ENCODE peak calls at places on chromosomes 11 and 22, in four cellular contexts. F is K562, Y is GM12891, E is GM12878. X is an unnamed sample.

GRCh38 chr11:69311767-69312385 is 17.9 kb downstream of the MYEOV start:
- DNase-seq in F (no peak), Y (no peak), E (no peak), X (peak)

GRCh38 chr11:65381721-65382035 is 768 bp downstream of the SLC25A45 start:
- DNase-seq in F (no peak), Y (no peak), E (no peak), X (no peak)

GRCh38 chr11:20406484-20406883 is 19.0 kb downstream of the PRMT3 start:
- DNase-seq in F (no peak), Y (no peak), E (no peak), X (no peak)

GRCh38 chr22:34105461-34106062 is 185.3 kb upstream of the LARGE1 start:
- DNase-seq in F (no peak), Y (no peak), E (no peak), X (peak)

GRCh38 chr11:48012051-48012391 is 31.7 kb downstream of the PTPRJ start:
- DNase-seq in F (no peak), Y (no peak), E (no peak), X (no peak)

GRCh38 chr11:75812542-75813040 is 2.4 kb upstream of the UVRAG start:
- DNase-seq in F (no peak), Y (no peak), E (no peak), X (no peak)

GRCh38 chr11:72421351-72421750 is 13.0 kb downstream of the CLPB start:
- DNase-seq in F (no peak), Y (no peak), E (no peak), X (no peak)

GRCh38 chr11:12380565-12381325 is 3.4 kb downstream of the PARVA start:
- DNase-seq in F (no peak), Y (no peak), E (no peak), X (no peak)

GRCh38 chr11:58926251-58926650 is 13.0 kb upstream of the GLYATL1 start:
- DNase-seq in F (no peak), Y (no peak), E (no peak), X (no peak)

GRCh38 chr11:66906077-66906929 is 49.4 kb downstream of the LRFN4 start:
- DNase-seq in F (no peak), Y (no peak), E (no peak), X (no peak)

GRCh38 chr11:45179686-45180085 is 33.2 kb downstream of the PRDM11 start:
- DNase-seq in F (no peak), Y (no peak), E (no peak), X (no peak)

GRCh38 chr11:122032317-122032716 is 83.7 kb downstream of the BLID start:
- DNase-seq in F (no peak), Y (no peak), E (no peak), X (no peak)

GRCh38 chr22:21688706-21689381 is 23.0 kb downstream of the PPIL2 start:
- DNase-seq in F (no peak), Y (no peak), E (no peak), X (no peak)

GRCh38 chr11:122748968-122749687 is 89.2 kb upstream of the CRTAM start:
- DNase-seq in F (peak), Y (peak), E (peak), X (no peak)

GRCh38 chr22:48746789-48747425 is 1080.8 kb downstream of the BRD1 start:
- DNase-seq in F (no peak), Y (no peak), E (no peak), X (no peak)

GRCh38 chr11:19398273-19398672 is 157.5 kb upstream of the E2F8 start:
- DNase-seq in F (no peak), Y (no peak), E (no peak), X (no peak)

GRCh38 chr11:69359735-69360470 is 65.9 kb downstream of the MYEOV start:
- DNase-seq in F (no peak), Y (no peak), E (no peak), X (no peak)

GRCh38 chr22:20052309-20053250 is 27.5 kb upstream of the DGCR8 start:
- DNase-seq in F (no peak), Y (no peak), E (no peak), X (no peak)

GRCh38 chr11:44345781-44346180 is 35.8 kb upstream of the ALX4 start:
- DNase-seq in F (no peak), Y (no peak), E (no peak), X (no peak)

GRCh38 chr11:9821008-9821752 is 157.3 kb downstream of the SWAP70 start:
- DNase-seq in F (no peak), Y (no peak), E (no peak), X (no peak)

GRCh38 chr22:33921576-33922181 is 1.4 kb upstream of the LARGE1 start:
- DNase-seq in F (no peak), Y (peak), E (no peak), X (no peak)

GRCh38 chr11:37762079-37762478 is 1164.0 kb upstream of the RAG2 start:
- DNase-seq in F (no peak), Y (no peak), E (no peak), X (no peak)

GRCh38 chr11:67352546-67353316 is 615 bp downstream of the POLD4 start:
- DNase-seq in F (peak), Y (no peak), E (no peak), X (peak)

GRCh38 chr11:8092587-8093424 is 11.8 kb downstream of the TUB start:
- DNase-seq in F (peak), Y (peak), E (no peak), X (peak)

GRCh38 chr11:17798253-17798652 is 63.7 kb downstream of the KCNC1 start:
- DNase-seq in F (no peak), Y (no peak), E (no peak), X (no peak)

GRCh38 chr11:128507936-128508335 is 79.4 kb downstream of the ETS1 start:
- DNase-seq in F (no peak), Y (no peak), E (no peak), X (no peak)

GRCh38 chr11:65435981-65436411 is 13.4 kb downstream of the NEAT1 start:
- DNase-seq in F (no peak), Y (no peak), E (no peak), X (no peak)

GRCh38 chr22:48741540-48741939 is 1086.1 kb downstream of the BRD1 start:
- DNase-seq in F (no peak), Y (no peak), E (no peak), X (no peak)

GRCh38 chr11:121420398-121420797 is 31.7 kb upstream of the SORL1 start:
- DNase-seq in F (no peak), Y (no peak), E (no peak), X (no peak)

GRCh38 chr22:38415046-38415445 is 40.0 kb downstream of the KCNJ4 start:
- DNase-seq in F (no peak), Y (peak), E (no peak), X (no peak)

GRCh38 chr11:13315517-13316432 is 38.2 kb downstream of the BMAL1 start:
- DNase-seq in F (no peak), Y (no peak), E (no peak), X (no peak)

GRCh38 chr11:85595285-85595884 is 31.8 kb downstream of the DLG2 start:
- DNase-seq in F (peak), Y (no peak), E (peak), X (no peak)

GRCh38 chr11:119361056-119361787 is 14.7 kb upstream of the MFRP start:
- DNase-seq in F (peak), Y (no peak), E (no peak), X (peak)

GRCh38 chr11:126113515-126113957 is 50.9 kb upstream of the CDON start:
- DNase-seq in F (no peak), Y (no peak), E (no peak), X (no peak)

GRCh38 chr11:20045098-20045688 is 115.1 kb downstream of the DBX1 start:
- DNase-seq in F (no peak), Y (no peak), E (no peak), X (no peak)

GRCh38 chr11:45102361-45102809 is 44.1 kb upstream of the PRDM11 start:
- DNase-seq in F (no peak), Y (no peak), E (no peak), X (peak)

DNA sequence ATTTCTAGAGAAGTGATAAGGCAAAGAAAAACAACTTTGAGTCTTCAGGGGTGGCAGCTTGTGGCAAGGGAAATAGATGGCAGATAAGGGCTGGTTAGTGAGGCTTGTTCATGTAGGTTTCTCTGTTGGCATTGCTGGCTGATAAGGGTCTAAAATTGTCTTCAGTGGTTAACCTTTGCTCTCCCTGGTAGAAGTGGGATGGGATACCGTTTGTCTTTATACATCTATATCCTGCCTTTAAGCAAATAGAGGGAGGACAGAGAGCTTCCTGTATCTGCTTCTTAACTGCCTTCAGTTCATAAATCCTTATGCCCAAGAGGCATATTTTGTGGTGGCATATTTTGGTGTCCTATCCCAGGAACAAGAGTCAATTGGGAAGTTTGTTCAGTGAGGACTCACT is 57.1 kb downstream of the TRAF6 start:
- DNase-seq in F (no peak), Y (no peak), E (no peak), X (no peak)
- TF ChIP-seq SPI1 in F (no peak), Y (no peak), E (no peak), X (no peak)

GRCh38 chr11:35115688-35116030 is 23.3 kb upstream of the CD44 start:
- DNase-seq in F (no peak), Y (no peak), E (no peak), X (no peak)

GRCh38 chr11:35118906-35119305 is 20.1 kb upstream of the CD44 start:
- DNase-seq in F (no peak), Y (no peak), E (no peak), X (no peak)

GRCh38 chr11:35116245-35116644 is 22.7 kb upstream of the CD44 start:
- DNase-seq in F (no peak), Y (no peak), E (no peak), X (no peak)

GRCh38 chr11:35114901-35115687 is 23.9 kb upstream of the CD44 start:
- DNase-seq in F (no peak), Y (peak), E (no peak), X (no peak)

GRCh38 chr11:35116762-35117588 is 22.0 kb upstream of the CD44 start:
- DNase-seq in F (no peak), Y (no peak), E (no peak), X (no peak)
- TF ChIP-seq SPI1 in F (no peak), Y (no peak), E (no peak), X (no peak)

DNA sequence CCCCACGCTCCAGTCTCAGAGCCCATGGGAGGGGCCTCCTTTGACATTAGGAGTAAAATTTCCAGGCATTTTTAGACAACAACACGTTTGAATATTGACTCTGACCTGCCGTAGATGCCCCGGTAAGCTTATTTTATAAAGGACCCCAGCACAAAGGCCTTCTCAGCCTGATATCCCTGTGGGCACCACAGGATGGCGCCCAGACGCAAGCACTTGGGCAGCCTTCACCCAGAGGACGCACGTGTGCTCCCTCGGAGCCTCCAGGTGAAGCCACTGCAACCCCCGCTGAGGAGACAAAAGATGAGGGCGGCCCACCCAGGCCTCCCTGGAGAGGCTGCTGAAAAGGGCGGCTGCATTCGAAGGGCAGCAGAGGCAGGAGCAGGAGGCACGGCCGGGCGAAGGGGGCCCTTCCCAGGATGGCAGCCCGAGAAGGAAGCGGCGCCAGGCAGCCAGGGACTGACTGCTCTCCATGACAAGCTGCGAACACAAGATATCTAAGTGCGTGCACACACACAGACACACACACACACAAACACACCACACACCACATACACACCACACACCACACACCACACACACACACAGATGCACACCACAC is 15.2 kb upstream of the TH start:
- DNase-seq in F (no peak), Y (peak), E (no peak), X (peak)
- TF ChIP-seq SPI1 in F (no peak), Y (no peak), E (no peak), X (no peak)

DNA sequence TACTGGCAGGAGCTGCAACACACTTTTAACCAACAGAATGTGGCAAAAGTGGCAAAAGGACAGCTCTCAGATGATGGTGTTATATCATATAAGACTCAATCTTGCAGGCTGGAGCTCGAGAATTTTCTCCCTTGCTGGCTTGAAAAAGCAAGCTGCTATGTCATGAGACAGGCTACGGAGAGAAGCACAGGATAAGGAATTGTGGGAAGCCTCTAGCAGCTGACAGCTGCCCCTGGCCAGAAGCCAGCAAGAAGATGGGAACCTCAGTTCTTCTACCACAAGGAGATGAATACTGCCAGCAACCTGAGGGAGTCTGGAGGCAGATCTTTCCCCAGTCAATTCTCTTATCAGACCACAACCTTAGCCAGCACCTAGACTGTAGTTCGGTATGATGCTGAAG is 24.6 kb downstream of the FXYD6 start:
- DNase-seq in F (no peak), Y (no peak), E (no peak), X (no peak)
- TF ChIP-seq SPI1 in F (no peak), Y (no peak), E (no peak), X (no peak)

GRCh38 chr11:96156379-96156722 is 186.6 kb downstream of the MAML2 start:
- DNase-seq in F (no peak), Y (no peak), E (no peak), X (no peak)

GRCh38 chr11:96152623-96153022 is 190.4 kb downstream of the MAML2 start:
- DNase-seq in F (no peak), Y (no peak), E (no peak), X (no peak)

GRCh38 chr11:96155627-96156378 is 187.2 kb downstream of the MAML2 start:
- DNase-seq in F (peak), Y (no peak), E (peak), X (peak)

GRCh38 chr11:96157517-96157873 is 185.5 kb downstream of the MAML2 start:
- DNase-seq in F (no peak), Y (no peak), E (no peak), X (no peak)

DNA sequence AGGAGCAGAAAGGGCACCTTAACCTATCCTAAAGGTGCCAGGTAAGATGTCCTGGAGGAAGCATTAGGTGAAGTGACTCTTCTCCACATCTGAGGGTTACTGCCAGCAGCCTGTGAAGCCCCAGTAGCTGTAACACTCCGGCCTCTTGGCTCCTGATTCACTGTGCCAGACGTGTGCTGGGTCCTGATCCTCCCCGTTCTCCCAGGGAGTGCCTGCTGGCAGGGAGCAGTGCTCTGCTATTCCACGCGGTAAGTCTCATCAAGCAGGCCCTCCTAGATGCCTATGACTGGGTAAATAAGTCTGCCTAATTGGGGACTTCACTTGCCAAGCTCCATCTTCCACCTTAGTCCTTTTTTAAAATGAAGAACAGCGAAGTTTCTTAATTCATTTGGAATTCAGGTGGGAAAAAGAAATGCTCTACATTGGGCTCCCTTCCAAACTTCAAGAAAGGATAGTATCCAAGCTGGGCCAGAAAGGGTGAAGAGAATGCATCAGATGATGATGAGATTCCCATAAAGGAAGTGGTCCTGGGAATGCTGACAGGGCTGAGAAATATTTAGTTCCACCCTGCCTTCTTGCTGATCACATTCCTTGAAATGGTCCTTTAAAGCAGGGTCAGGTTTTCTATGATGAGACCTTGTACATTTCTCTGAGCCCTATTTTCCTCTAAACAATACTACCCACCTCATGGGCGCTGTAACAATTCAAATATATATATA is 188.0 kb downstream of the MAML2 start:
- DNase-seq in F (no peak), Y (no peak), E (no peak), X (no peak)
- TF ChIP-seq SPI1 in F (no peak), Y (no peak), E (no peak), X (no peak)

GRCh38 chr22:42291287-42291686 is 20.8 kb upstream of the TCF20 start:
- DNase-seq in F (no peak), Y (no peak), E (no peak), X (no peak)

GRCh38 chr22:42289671-42290269 is 19.3 kb upstream of the TCF20 start:
- DNase-seq in F (no peak), Y (no peak), E (no peak), X (no peak)

GRCh38 chr22:42287174-42287890 is 16.9 kb upstream of the TCF20 start:
- DNase-seq in F (no peak), Y (no peak), E (no peak), X (no peak)

GRCh38 chr22:42286205-42286604 is 15.8 kb upstream of the TCF20 start:
- DNase-seq in F (no peak), Y (no peak), E (no peak), X (peak)

DNA sequence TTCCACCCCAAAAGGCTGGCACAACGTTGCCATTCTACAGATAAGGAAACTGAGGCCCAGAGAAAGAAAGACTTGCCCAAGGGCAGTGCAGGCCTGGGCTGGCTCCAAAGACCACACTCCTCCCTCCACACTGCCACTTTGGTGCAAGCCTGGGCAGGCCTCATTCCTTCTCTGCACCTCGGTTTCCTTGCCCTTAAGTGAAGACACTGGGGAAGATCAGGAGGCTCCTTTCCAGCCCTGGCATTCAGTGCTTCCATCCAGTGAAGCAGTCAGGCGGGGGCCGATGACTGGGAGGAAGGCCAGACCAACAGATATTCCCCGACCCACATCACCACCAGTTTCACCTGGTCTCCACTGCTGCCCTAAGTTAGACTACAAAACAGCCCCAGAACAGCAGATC is 18.3 kb upstream of the TCF20 start:
- DNase-seq in F (no peak), Y (no peak), E (no peak), X (no peak)
- TF ChIP-seq SPI1 in F (no peak), Y (no peak), E (no peak), X (no peak)

GRCh38 chr11:61688368-61689163 is 8.4 kb downstream of the DAGLA start:
- DNase-seq in F (no peak), Y (no peak), E (no peak), X (peak)

GRCh38 chr11:61691378-61692156 is 11.4 kb downstream of the DAGLA start:
- DNase-seq in F (no peak), Y (no peak), E (no peak), X (no peak)

GRCh38 chr11:61693897-61694840 is 14.0 kb downstream of the DAGLA start:
- DNase-seq in F (no peak), Y (no peak), E (no peak), X (no peak)

GRCh38 chr11:61689164-61689496 is 8.9 kb downstream of the DAGLA start:
- DNase-seq in F (no peak), Y (no peak), E (no peak), X (no peak)

DNA sequence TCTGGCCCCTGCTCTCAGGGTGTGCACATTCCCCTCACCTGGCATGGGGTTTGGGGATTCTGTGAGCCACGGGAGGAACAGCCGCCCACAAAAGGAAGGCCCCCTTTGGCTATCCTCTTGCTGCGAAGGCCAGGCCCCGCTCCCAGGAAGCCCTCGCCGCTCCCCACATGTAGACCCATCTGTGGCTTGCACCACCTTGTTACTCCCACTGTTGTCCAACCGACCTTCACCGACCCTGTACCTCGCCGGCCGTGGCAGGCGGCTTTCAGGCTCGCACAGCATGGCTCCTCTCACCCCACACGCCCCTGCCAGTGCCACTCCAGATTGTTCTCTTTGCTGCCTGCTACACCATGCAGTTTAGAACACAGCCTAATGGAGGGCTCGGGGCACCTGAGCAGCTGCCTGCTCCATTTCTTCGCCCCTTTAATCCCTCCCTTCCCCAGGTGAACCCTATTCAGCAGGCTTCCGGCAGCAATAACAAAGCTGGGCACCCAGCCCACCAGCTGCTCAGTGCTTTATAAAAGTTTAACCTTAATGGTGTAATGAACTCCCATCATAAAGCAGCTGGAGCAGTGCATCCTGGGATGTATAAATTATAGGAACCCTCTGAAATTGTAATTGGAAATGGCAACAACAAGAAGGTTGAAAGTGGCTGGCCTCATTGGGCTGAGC is 10.7 kb downstream of the DAGLA start:
- DNase-seq in F (no peak), Y (no peak), E (no peak), X (no peak)
- TF ChIP-seq SPI1 in F (no peak), Y (no peak), E (no peak), X (no peak)

GRCh38 chr22:27663812-27664211 is 137.7 kb downstream of the MN1 start:
- DNase-seq in F (no peak), Y (no peak), E (no peak), X (no peak)
- TF ChIP-seq SPI1 in F (no peak), Y (no peak), E (no peak), X (no peak)

GRCh38 chr22:45996241-45997076 is 19.5 kb upstream of the WNT7B start:
- DNase-seq in F (no peak), Y (no peak), E (no peak), X (peak)
- TF ChIP-seq SPI1 in F (peak), Y (peak), E (peak), X (peak)